ENCODE peak calls at places on chromosomes 13 and 19, in eight cellular contexts. U is stimulated activated effector memory CD8-positive, alpha-beta T cell treated with anti-CD3 and anti-CD28 coated beads, Interleukin-12 subunit alpha, Interleukin-12 subunit beta, amount 100 ng/mL, for 72 hours; E is DMS79; Q is HL-60; A is NCI-H345; F is EL; H is mucosa of gallbladder; P is stimulated activated CD4-positive, alpha-beta T cell treated with anti-CD3 and anti-CD28 coated beads, Interleukin-1b, Interleukin-23, amount 100 ng/mL, for 1 hour. R is an unnamed sample.

GRCh38 chr19:19652482-19653295 is 9.2 kb upstream of the GMIP start:
- DNase-seq in P (no peak), U (no peak), Q (no peak), F (peak), E (no peak), H (no peak), A (no peak), R (no peak)

GRCh38 chr19:11096210-11096841 is 7.1 kb downstream of the LDLR start:
- DNase-seq in F (peak), A (no peak), U (no peak), Q (no peak), H (peak), E (no peak), P (no peak), R (no peak)

GRCh38 chr19:41366089-41366488 is 2.1 kb upstream of the B9D2 start:
- DNase-seq in A (no peak), H (no peak), U (no peak), Q (no peak), E (no peak), F (no peak), P (no peak), R (no peak)

GRCh38 chr13:98199480-98199879 is 22.4 kb upstream of the RNF113B start:
- DNase-seq in F (no peak), A (peak), P (no peak), E (no peak), U (no peak), H (no peak), Q (no peak), R (no peak)

GRCh38 chr19:49986354-49986753 is 25.4 kb upstream of the SIGLEC11 start:
- DNase-seq in F (no peak), H (no peak), E (no peak), P (no peak), Q (no peak), U (no peak), A (no peak), R (no peak)

GRCh38 chr19:46972301-46972700 is 47.3 kb upstream of the NPAS1 start:
- DNase-seq in P (no peak), Q (no peak), A (no peak), E (no peak), H (no peak), U (no peak), F (no peak), R (no peak)

GRCh38 chr13:114311908-114312307 is 2.4 kb upstream of the CHAMP1 start:
- DNase-seq in U (no peak), Q (no peak), H (no peak), F (no peak), E (no peak), P (no peak), A (no peak), R (no peak)

GRCh38 chr19:29013325-29013724 is 199.6 kb downstream of the UQCRFS1 start:
- DNase-seq in U (no peak), E (no peak), P (no peak), A (no peak), H (no peak), F (no peak), Q (no peak), R (no peak)

GRCh38 chr13:95193509-95194230 is 107.6 kb downstream of the ABCC4 start:
- DNase-seq in Q (no peak), U (no peak), H (no peak), E (no peak), F (no peak), P (no peak), A (no peak), R (no peak)

R was measured in colonic mucosa.